ENCODE peak calls at places on chromosomes 12 and 14, in nine cellular contexts. R is colonic mucosa; Y is HCT116; W is CD4-positive, alpha-beta memory T cell; N is A549; U is gastrocnemius medialis; D is aorta; L is left ventricle myocardium inferior; T is Caco-2. B is an unnamed sample. For H3K9me3, the result is how much of the 10 kb centered on the place peaks cover.

GRCh38 chr14:68782091-68782981 is 10.5 kb downstream of the ZFP36L1 start:
- DNase-seq in D (no peak), N (no peak), R (no peak), T (no peak), L (no peak), Y (no peak), W (peak), U (no peak), B (no peak)

GRCh38 chr14:94028450-94028826 is 2.3 kb downstream of the OTUB2 start:
- DNase-seq in N (no peak), L (no peak), T (no peak), D (no peak), Y (peak), R (no peak), W (no peak), U (no peak), B (no peak)

GRCh38 chr14:58166005-58166983 is 14.3 kb upstream of the ARMH4 start:
- DNase-seq in Y (peak), R (peak), T (peak), D (peak), L (peak), N (peak), W (peak), U (peak), B (peak)

GRCh38 chr12:5718680-5719079 is 226.4 kb downstream of the ANO2 start:
- DNase-seq in W (no peak), Y (no peak), U (no peak), T (no peak), N (no peak), L (peak), D (no peak), R (peak), B (no peak)

GRCh38 chr12:130280226-130280625 is 57.5 kb upstream of the PIWIL1 start:
- DNase-seq in N (no peak), R (no peak), D (no peak), U (no peak), T (no peak), W (no peak), Y (no peak), L (no peak), B (no peak)

GRCh38 chr12:95336387-95337067 is 118.9 kb downstream of the VEZT start:
- DNase-seq in D (peak), R (peak), W (no peak), Y (peak), L (peak), U (peak), T (peak), N (peak), B (no peak)

GRCh38 chr12:103728323-103728722 is 112.7 kb downstream of the NT5DC3 start:
- DNase-seq in T (no peak), W (no peak), L (no peak), Y (no peak), U (no peak), D (no peak), R (no peak), N (no peak), B (no peak)

GRCh38 chr12:125276567-125276966 is 211.3 kb downstream of the AACS start:
- DNase-seq in U (no peak), W (no peak), R (no peak), D (no peak), Y (no peak), T (no peak), N (no peak), L (no peak), B (no peak)

GRCh38 chr14:31297701-31298344 is 90.2 kb upstream of the HECTD1 start:
- DNase-seq in D (no peak), L (no peak), Y (no peak), T (no peak), R (no peak), U (no peak), W (no peak), N (no peak), B (no peak)

GRCh38 chr14:64510825-64511679 is 6.5 kb downstream of the ZBTB1 start:
- DNase-seq in U (peak), W (peak), T (peak), R (peak), Y (peak), N (peak), D (peak), L (no peak), B (peak)

GRCh38 chr12:113658030-113658655 is 186.5 kb upstream of the LHX5 start:
- DNase-seq in N (no peak), T (no peak), D (no peak), R (no peak), L (no peak), W (no peak), U (no peak), Y (no peak), B (no peak)

GRCh38 chr12:47783821-47784819 is 11.1 kb downstream of the SLC48A1 start:
- DNase-seq in N (no peak), D (no peak), L (no peak), T (no peak), R (no peak), Y (no peak), U (no peak), W (no peak), B (no peak)

GRCh38 chr12:114945351-114945750 is 261.4 kb upstream of the TBX3 start:
- DNase-seq in Y (no peak), W (no peak), L (no peak), D (no peak), N (no peak), T (no peak), U (no peak), R (no peak), B (no peak)

GRCh38 chr12:89281534-89281857 is 70.8 kb downstream of the DUSP6 start:
- DNase-seq in Y (no peak), T (no peak), R (no peak), L (no peak), U (no peak), N (no peak), D (no peak), W (no peak), B (no peak)

GRCh38 chr14:58752280-58752679 is 114.5 kb downstream of the DACT1 start:
- DNase-seq in R (peak), L (no peak), U (no peak), T (no peak), W (no peak), N (no peak), D (no peak), Y (no peak), B (no peak)

DNA sequence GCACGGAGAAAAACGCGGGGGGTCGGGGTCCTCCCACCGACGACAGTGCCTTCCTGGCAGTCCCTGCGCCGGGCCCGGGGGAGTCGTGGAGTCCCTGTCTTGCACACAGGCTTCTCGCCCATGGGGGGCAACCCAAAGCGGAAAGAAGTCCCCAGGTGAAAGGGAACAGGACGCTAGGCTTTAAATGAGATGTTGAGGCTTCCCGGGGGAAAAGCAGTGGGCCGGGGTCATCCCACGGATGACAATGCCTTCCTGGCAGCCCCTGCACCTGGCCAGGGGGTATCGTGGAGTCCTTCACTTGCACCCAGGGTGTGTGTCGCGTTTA is 162.9 kb upstream of the ALG10B start:
- DNase-seq in U (no peak), R (no peak), W (no peak), Y (no peak), L (no peak), N (no peak), D (no peak), T (no peak), B (no peak)
- H3K9me3 ChIP-seq in U (under half), R (under half), W (under half), Y (under half), L (under half), N (under half), D (under half), T (under half), B (under half)

GRCh38 chr14:105843444-105844046 is 317.2 kb downstream of the TMEM121 start:
- DNase-seq in W (no peak), R (peak), Y (no peak), L (no peak), T (no peak), N (no peak), U (no peak), D (no peak), B (no peak)

GRCh38 chr14:105839425-105840265 is 313.3 kb downstream of the TMEM121 start:
- DNase-seq in T (no peak), D (no peak), W (no peak), U (no peak), R (peak), N (no peak), L (no peak), Y (no peak), B (no peak)

GRCh38 chr14:105840266-105841021 is 314.1 kb downstream of the TMEM121 start:
- DNase-seq in W (no peak), N (no peak), R (peak), U (no peak), T (no peak), Y (no peak), L (no peak), D (no peak), B (no peak)

GRCh38 chr14:105842105-105842504 is 315.7 kb downstream of the TMEM121 start:
- DNase-seq in N (no peak), W (no peak), L (no peak), U (no peak), Y (no peak), R (peak), T (no peak), D (no peak), B (no peak)

DNA sequence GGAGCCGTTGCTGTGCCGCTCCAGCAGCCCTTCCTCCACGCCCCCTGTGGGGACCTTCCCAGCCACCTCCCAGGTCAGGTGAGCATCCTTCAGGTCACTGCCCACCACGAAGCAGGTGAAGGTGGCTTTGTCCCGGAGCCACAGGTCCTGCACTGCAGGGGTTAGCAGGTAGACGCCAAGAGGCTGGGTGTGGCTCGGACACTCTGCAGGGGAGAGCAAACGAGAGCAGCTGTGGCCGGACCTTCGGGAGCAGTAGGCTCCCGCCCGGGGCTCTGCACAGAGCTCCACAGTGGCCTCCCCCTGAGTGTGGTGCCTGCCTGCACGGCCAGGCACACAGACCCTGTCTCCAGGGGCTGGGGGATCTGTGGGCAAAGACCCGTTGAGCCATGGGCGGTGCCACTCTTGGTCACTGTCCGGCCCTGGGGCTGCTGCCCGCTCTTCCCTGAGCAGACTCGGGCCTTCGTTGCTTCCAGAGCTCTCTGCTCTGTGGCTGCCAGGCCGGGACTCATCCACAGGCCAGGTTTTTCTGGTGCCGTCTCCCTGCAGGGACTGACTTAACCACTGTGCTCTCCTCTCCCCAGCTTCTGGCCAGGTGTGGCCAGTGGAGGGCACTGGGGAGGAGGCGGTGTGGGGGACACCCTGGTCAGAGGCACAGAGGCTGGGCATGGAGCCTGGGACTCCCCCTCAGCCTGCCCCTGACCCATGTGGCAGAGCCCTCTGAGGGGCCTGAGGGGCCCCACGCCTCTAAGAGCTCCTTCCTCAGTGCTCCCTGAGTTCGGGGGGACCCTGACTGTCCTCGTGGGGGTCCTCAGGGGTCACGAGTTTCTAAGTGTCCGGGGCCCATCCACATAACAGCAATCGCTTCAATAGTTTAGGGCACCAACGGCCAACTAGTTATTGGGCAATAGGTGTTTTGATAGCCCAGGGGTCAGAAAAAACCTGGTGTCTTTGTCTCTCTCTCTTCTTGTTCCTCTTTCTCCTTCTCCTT is 314.9 kb downstream of the TMEM121 start:
- DNase-seq in U (no peak), Y (no peak), T (no peak), R (peak), N (no peak), W (no peak), L (no peak), D (no peak), B (no peak)
- H3K9me3 ChIP-seq in U (under half), Y (under half), T (under half), R (under half), N (under half), W (under half), L (under half), D (under half), B (under half)

GRCh38 chr14:92241966-92242365 is 81.0 kb upstream of the SLC24A4 start:
- DNase-seq in L (no peak), Y (no peak), W (no peak), R (no peak), N (no peak), U (no peak), T (no peak), D (no peak), B (no peak)
- H3K9me3 ChIP-seq in L (half or more), Y (under half), W (under half), R (under half), N (under half), U (under half), T (under half), D (under half), B (under half)

GRCh38 chr14:91405241-91405721 is 12.3 kb downstream of the CCDC88C start:
- DNase-seq in T (no peak), W (peak), N (no peak), Y (no peak), R (no peak), D (no peak), U (no peak), L (no peak), B (peak)
- H3K9me3 ChIP-seq in T (under half), W (under half), N (under half), Y (under half), R (under half), D (under half), U (under half), L (under half), B (under half)

DNA sequence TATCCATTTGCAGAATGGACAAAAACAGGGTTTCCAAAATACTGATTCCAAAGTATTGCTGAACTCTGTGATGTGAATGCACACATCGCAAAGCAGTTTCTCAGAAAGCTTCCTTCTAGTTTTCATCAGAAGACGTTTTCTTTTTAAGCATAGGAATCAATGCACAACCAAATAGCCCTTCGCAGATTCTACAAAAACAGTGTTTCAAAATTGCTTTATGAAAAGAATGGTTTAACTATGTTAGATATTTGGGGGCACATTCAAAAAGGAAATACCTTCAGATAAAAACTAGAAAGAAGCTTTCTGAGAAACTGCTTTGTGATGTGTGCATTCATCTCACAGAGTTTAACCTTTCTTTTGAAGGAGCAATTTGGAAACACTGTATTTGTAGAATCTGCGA is 569.7 kb downstream of the ALG10 start:
- DNase-seq in U (no peak), D (no peak), L (no peak), Y (no peak), W (no peak), N (no peak), R (no peak), T (no peak), B (no peak)
- H3K9me3 ChIP-seq in U (under half), D (under half), L (half or more), Y (under half), W (under half), N (under half), R (under half), T (half or more), B (under half)

GRCh38 chr12:1984759-1985158 is 19.5 kb downstream of the DCP1B start:
- DNase-seq in W (no peak), L (no peak), Y (no peak), R (no peak), D (no peak), T (no peak), N (no peak), U (no peak), B (no peak)
- H3K9me3 ChIP-seq in W (under half), L (under half), Y (under half), R (under half), D (under half), T (under half), N (under half), U (under half), B (under half)

DNA sequence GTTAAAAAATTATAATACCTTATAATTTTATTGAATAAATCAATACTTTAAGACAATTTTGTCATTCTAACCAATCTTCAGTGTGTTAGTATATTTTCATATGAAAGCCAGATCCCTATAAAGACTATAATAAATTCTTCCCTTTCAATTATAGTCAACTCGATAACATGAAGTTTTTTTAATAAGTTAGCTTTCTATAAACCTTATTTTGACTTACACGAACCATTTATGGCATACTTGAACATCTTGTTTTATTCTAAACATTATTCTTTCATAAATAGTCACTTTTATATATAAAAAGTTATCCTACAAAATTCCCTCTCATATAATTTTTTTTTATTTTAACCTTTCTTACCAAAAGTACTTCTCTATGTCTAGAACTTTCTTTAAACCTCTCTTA is 1002.3 kb downstream of the TMEM121 start:
- DNase-seq in R (no peak), L (no peak), N (no peak), U (no peak), Y (no peak), T (no peak), D (no peak), W (no peak), B (no peak)
- H3K9me3 ChIP-seq in R (under half), L (under half), N (under half), U (under half), Y (under half), T (under half), D (under half), W (under half), B (under half)

GRCh38 chr14:85487215-85487614 is 42.7 kb upstream of the FLRT2 start:
- DNase-seq in Y (no peak), D (no peak), T (no peak), L (no peak), R (no peak), W (no peak), U (no peak), N (no peak), B (no peak)

GRCh38 chr14:85483037-85483436 is 46.9 kb upstream of the FLRT2 start:
- DNase-seq in T (no peak), N (no peak), L (no peak), D (no peak), U (no peak), W (no peak), Y (no peak), R (no peak), B (no peak)

GRCh38 chr14:85482549-85482948 is 47.4 kb upstream of the FLRT2 start:
- DNase-seq in U (no peak), T (peak), W (no peak), D (no peak), N (no peak), Y (no peak), R (no peak), L (no peak), B (no peak)

GRCh38 chr14:85481471-85481870 is 48.5 kb upstream of the FLRT2 start:
- DNase-seq in T (no peak), U (no peak), N (no peak), Y (no peak), R (no peak), W (no peak), L (no peak), D (no peak), B (no peak)

DNA sequence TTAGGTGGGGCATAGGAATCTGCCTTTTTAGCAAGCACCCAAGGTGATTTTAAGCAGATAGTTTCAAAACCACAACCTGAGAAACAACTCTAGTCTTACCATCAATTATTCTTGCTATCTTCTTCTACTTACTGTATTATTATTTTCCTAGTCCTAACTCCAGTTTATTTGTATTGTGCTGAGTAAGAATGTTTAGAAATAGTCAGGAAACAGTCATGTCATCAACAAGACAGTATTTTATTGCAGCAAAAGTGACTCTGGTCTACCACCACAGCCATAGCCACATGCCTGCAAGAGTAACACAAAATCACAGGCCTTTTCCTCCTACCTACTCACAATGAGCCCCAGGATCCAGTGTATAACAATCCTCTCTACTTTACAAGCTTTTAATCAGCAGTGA is 46.3 kb upstream of the FLRT2 start:
- DNase-seq in N (no peak), T (no peak), D (no peak), U (no peak), R (no peak), W (no peak), L (no peak), Y (no peak), B (no peak)
- H3K9me3 ChIP-seq in N (under half), T (under half), D (under half), U (under half), R (under half), W (under half), L (under half), Y (under half), B (under half)

B was measured in T-helper 17 cell.